ENCODE peak calls at places on chromosomes 16 and 17, in six cellular contexts. M, E, N, Z, W and G are unnamed samples.

GRCh38 chr16:23807028-23807427 is 28.8 kb upstream of the PRKCB start:
- DNase-seq in M (no peak), E (no peak), N (no peak), Z (no peak), W (no peak), G (no peak)

GRCh38 chr16:37511-37910 is 15.9 kb downstream of the POLR3K start:
- DNase-seq in M (no peak), E (no peak), N (no peak), Z (no peak), W (peak; percentile 18), G (no peak)

GRCh38 chr17:42101513-42102292 is 3.4 kb upstream of the ZNF385C start:
- DNase-seq in M (peak; percentile 21), E (peak; percentile 52), N (peak; percentile 93), Z (peak; percentile 48), W (peak; percentile 81), G (peak; percentile 71)

GRCh38 chr16:66516808-66517585 is 32.9 kb downstream of the TK2 start:
- DNase-seq in M (peak; percentile 97), E (no peak), N (peak; percentile 89), Z (peak; percentile 97), W (peak; percentile 100), G (peak; percentile 96)

GRCh38 chr16:9092963-9093477 is 1.6 kb downstream of the HAPSTR1 start:
- DNase-seq in M (no peak), E (no peak), N (peak; percentile 64), Z (peak; percentile 14), W (no peak), G (peak; percentile 30)

GRCh38 chr16:4675864-4676786 is 17.2 kb upstream of the NUDT16L1 start:
- DNase-seq in M (no peak), E (no peak), N (no peak), Z (no peak), W (no peak), G (no peak)

GRCh38 chr17:57662644-57663308 is 82.3 kb downstream of the CCDC182 start:
- DNase-seq in M (peak; percentile 99), E (no peak), N (peak; percentile 92), Z (peak; percentile 76), W (peak; percentile 99), G (peak; percentile 98)

GRCh38 chr17:19743101-19744100 is 4.7 kb downstream of the ALDH3A1 start:
- DNase-seq in M (no peak), E (no peak), N (no peak), Z (no peak), W (no peak), G (no peak)

GRCh38 chr17:17913695-17914332 is 58.4 kb downstream of the TOM1L2 start:
- DNase-seq in M (peak; percentile 97), E (peak; percentile 57), N (no peak), Z (peak; percentile 89), W (peak; percentile 79), G (peak; percentile 60)

GRCh38 chr16:88286301-88286923 is 96.3 kb upstream of the ZNF469 start:
- DNase-seq in M (no peak), E (no peak), N (no peak), Z (no peak), W (no peak), G (no peak)

GRCh38 chr17:14813649-14814048 is 451.5 kb downstream of the PMP22 start:
- DNase-seq in M (no peak), E (peak; percentile 6), N (no peak), Z (no peak), W (peak; percentile 33), G (peak; percentile 13)

GRCh38 chr16:59859606-59860402 is 1125.7 kb upstream of the GOT2 start:
- DNase-seq in M (no peak), E (no peak), N (no peak), Z (no peak), W (no peak), G (no peak)

GRCh38 chr16:89039756-89040155 is 53.9 kb upstream of the ACSF3 start:
- DNase-seq in M (no peak), E (no peak), N (no peak), Z (no peak), W (no peak), G (no peak)

GRCh38 chr16:66842765-66843164 is 1.4 kb upstream of the CA7 start:
- DNase-seq in M (peak; percentile 47), E (no peak), N (peak; percentile 47), Z (no peak), W (no peak), G (no peak)

GRCh38 chr16:16997349-16997748 is 473.4 kb downstream of the XYLT1 start:
- DNase-seq in M (no peak), E (no peak), N (no peak), Z (no peak), W (no peak), G (no peak)

GRCh38 chr16:79401157-79401556 is 199.4 kb downstream of the MAF start:
- DNase-seq in M (no peak), E (no peak), N (no peak), Z (no peak), W (no peak), G (no peak)

GRCh38 chr16:84672276-84673202 is 24.2 kb downstream of the KLHL36 start:
- DNase-seq in M (peak; percentile 39), E (peak; percentile 68), N (peak; percentile 95), Z (peak; percentile 77), W (peak; percentile 74), G (peak; percentile 67)

GRCh38 chr16:84925773-84926372 is 85.5 kb downstream of the ZDHHC7 start:
- DNase-seq in M (no peak), E (no peak), N (no peak), Z (no peak), W (no peak), G (no peak)

GRCh38 chr17:45086346-45086745 is 25.2 kb downstream of the NMT1 start:
- DNase-seq in M (no peak), E (no peak), N (no peak), Z (no peak), W (no peak), G (no peak)

GRCh38 chr17:73198930-73199260 is 6.0 kb downstream of the COG1 start:
- DNase-seq in M (no peak), E (no peak), N (no peak), Z (no peak), W (no peak), G (no peak)

GRCh38 chr16:85391769-85392583 is 221.1 kb upstream of the GSE1 start:
- DNase-seq in M (peak; percentile 53), E (no peak), N (peak; percentile 32), Z (no peak), W (no peak), G (no peak)

DNA sequence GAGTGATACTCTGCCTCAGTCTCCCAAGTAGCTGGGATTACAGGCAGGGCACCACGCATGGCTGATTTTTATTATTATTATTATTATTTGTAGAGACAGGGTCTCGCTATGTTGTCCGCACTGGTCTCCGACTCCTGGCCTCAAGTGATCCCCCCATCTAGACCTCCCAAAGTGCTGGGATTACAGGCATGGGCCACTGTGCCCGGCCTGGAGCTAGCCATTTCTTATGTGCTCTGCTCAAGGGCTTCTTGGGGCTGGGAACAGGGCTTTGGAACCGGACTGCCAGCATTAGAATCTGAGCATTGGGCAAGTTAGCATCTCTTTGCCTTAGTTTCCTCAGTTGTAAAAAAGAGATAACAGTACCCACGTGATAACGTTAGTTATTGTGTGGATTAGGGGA is 111.3 kb downstream of the C16orf78 start:
- DNase-seq in M (no peak), E (no peak), N (peak; percentile 12), Z (no peak), W (no peak), G (no peak)
- H3K4me3 ChIP-seq in M (no peak overlapping the region), E (no peak overlapping the region), N (no peak overlapping the region), Z (no peak overlapping the region), W (no peak overlapping the region), G (no peak overlapping the region)

GRCh38 chr17:39679521-39680192 is 8.2 kb downstream of the PGAP3 start:
- DNase-seq in M (no peak), E (no peak), N (no peak), Z (no peak), W (no peak), G (no peak)

GRCh38 chr17:39678340-39679116 is 9.3 kb downstream of the PGAP3 start:
- DNase-seq in M (no peak), E (no peak), N (no peak), Z (no peak), W (no peak), G (no peak)

GRCh38 chr17:39676198-39676819 is 8.1 kb downstream of the PNMT start:
- DNase-seq in M (no peak), E (no peak), N (peak; percentile 74), Z (peak; percentile 57), W (peak; percentile 27), G (peak; percentile 69)

GRCh38 chr17:39677072-39677471 is 8.8 kb downstream of the PNMT start:
- DNase-seq in M (no peak), E (no peak), N (no peak), Z (no peak), W (no peak), G (no peak)

GRCh38 chr17:39677581-39678339 is 9.5 kb downstream of the PNMT start:
- DNase-seq in M (no peak), E (no peak), N (no peak), Z (no peak), W (no peak), G (peak; percentile 82)
- H3K4me1 ChIP-seq in M (peaks cover 3% of the 10 kb centered on the region), E (peaks cover 20% of the 10 kb centered on the region), N (peaks cover 8% of the 10 kb centered on the region), Z (peaks cover 20% of the 10 kb centered on the region), W (peaks cover 57% of the 10 kb centered on the region), G (peaks cover 70% of the 10 kb centered on the region)

GRCh38 chr16:12802048-12802447 is 1.6 kb downstream of the CPPED1 start:
- DNase-seq in M (no peak), E (no peak), N (no peak), Z (no peak), W (no peak), G (no peak)

GRCh38 chr16:12803203-12804093 is at the start of gene CPPED1:
- DNase-seq in M (peak; percentile 94), E (peak; percentile 85), N (peak; percentile 92), Z (peak; percentile 74), W (peak; percentile 95), G (peak; percentile 93)

GRCh38 chr16:12802661-12803060 is 1.0 kb downstream of the CPPED1 start:
- DNase-seq in M (no peak), E (no peak), N (no peak), Z (no peak), W (no peak), G (no peak)

GRCh38 chr16:12805091-12805490 is 1.4 kb upstream of the CPPED1 start:
- DNase-seq in M (no peak), E (no peak), N (no peak), Z (no peak), W (no peak), G (no peak)

GRCh38 chr16:12804395-12804794 is 708 bp upstream of the CPPED1 start:
- DNase-seq in M (no peak), E (no peak), N (no peak), Z (no peak), W (no peak), G (no peak)
- H3K4me3 ChIP-seq in M (no peak overlapping the region), E (peak overlapping the region; percentile 98), N (no peak overlapping the region), Z (no peak overlapping the region), W (no peak overlapping the region), G (no peak overlapping the region)

GRCh38 chr17:5789443-5789842 is 205.1 kb upstream of the NLRP1 start:
- DNase-seq in M (no peak), E (no peak), N (no peak), Z (no peak), W (no peak), G (no peak)
- H3K4me1 ChIP-seq in M (peaks cover 6% of the 10 kb centered on the region), E (no peaks in the 10 kb centered on the region), N (no peaks in the 10 kb centered on the region), Z (no peaks in the 10 kb centered on the region), W (no peaks in the 10 kb centered on the region), G (no peaks in the 10 kb centered on the region)